ENCODE peak calls at places on chromosome 20, in four cellular contexts. One of them, this sample, is unnamed.

GRCh38 chr20:44762466-44763140 is 16.9 kb downstream of the KCNK15 start:
- DNase-seq in glomerular endothelial cell: no peak
- DNase-seq in IMR-90: no peak
- DNase-seq in neural progenitor cell: peak; percentile 27
- DNase-seq in this sample: no peak

GRCh38 chr20:41249781-41250281 is 67.7 kb downstream of the ZHX3 start:
- DNase-seq in IMR-90: peak; percentile 29
- DNase-seq in neural progenitor cell: peak; percentile 77
- DNase-seq in glomerular endothelial cell: peak; percentile 48
- DNase-seq in this sample: peak; percentile 84

GRCh38 chr20:41738584-41739193 is 120.5 kb upstream of the CHD6 start:
- DNase-seq in neural progenitor cell: peak; percentile 77
- DNase-seq in IMR-90: peak; percentile 31
- DNase-seq in glomerular endothelial cell: no peak
- DNase-seq in this sample: peak; percentile 74

GRCh38 chr20:43415661-43416430 is 41.9 kb upstream of the SRSF6 start:
- DNase-seq in IMR-90: no peak
- DNase-seq in glomerular endothelial cell: no peak
- DNase-seq in neural progenitor cell: no peak
- DNase-seq in this sample: peak; percentile 70

GRCh38 chr20:2042400-2042799 is 48.5 kb upstream of the PDYN start:
- DNase-seq in neural progenitor cell: no peak
- DNase-seq in glomerular endothelial cell: no peak
- DNase-seq in IMR-90: peak; percentile 40
- DNase-seq in this sample: no peak

GRCh38 chr20:54290636-54291035 is 82.7 kb downstream of the PFDN4 start:
- DNase-seq in glomerular endothelial cell: no peak
- DNase-seq in IMR-90: no peak
- DNase-seq in neural progenitor cell: no peak
- DNase-seq in this sample: no peak

GRCh38 chr20:21514553-21515251 is 838 bp upstream of the NKX2-2 start:
- DNase-seq in IMR-90: no peak
- DNase-seq in neural progenitor cell: peak; percentile 69
- DNase-seq in glomerular endothelial cell: no peak
- DNase-seq in this sample: peak; percentile 82

GRCh38 chr20:642398-643174 is 10.4 kb downstream of the SRXN1 start:
- DNase-seq in glomerular endothelial cell: no peak
- DNase-seq in neural progenitor cell: peak; percentile 67
- DNase-seq in IMR-90: no peak
- DNase-seq in this sample: no peak

GRCh38 chr20:63580796-63581461 is 6.9 kb upstream of the HELZ2 start:
- DNase-seq in glomerular endothelial cell: no peak
- DNase-seq in neural progenitor cell: peak; percentile 55
- DNase-seq in IMR-90: peak; percentile 54
- DNase-seq in this sample: peak; percentile 79

GRCh38 chr20:35627121-35627520 is 11.5 kb downstream of the SPAG4 start:
- DNase-seq in glomerular endothelial cell: no peak
- DNase-seq in IMR-90: no peak
- DNase-seq in neural progenitor cell: no peak
- DNase-seq in this sample: no peak

GRCh38 chr20:43198607-43199006 is 8.9 kb upstream of the PTPRT start:
- DNase-seq in glomerular endothelial cell: no peak
- DNase-seq in IMR-90: no peak
- DNase-seq in neural progenitor cell: no peak
- DNase-seq in this sample: peak; percentile 68

GRCh38 chr20:3323398-3323797 is 84.1 kb downstream of the DNAAF9 start:
- DNase-seq in neural progenitor cell: no peak
- DNase-seq in IMR-90: no peak
- DNase-seq in glomerular endothelial cell: no peak
- DNase-seq in this sample: peak; percentile 70

GRCh38 chr20:46057856-46058655 is 29.0 kb downstream of the SLC12A5 start:
- DNase-seq in neural progenitor cell: peak; percentile 80
- DNase-seq in glomerular endothelial cell: no peak
- DNase-seq in IMR-90: peak; percentile 47
- DNase-seq in this sample: peak; percentile 69

GRCh38 chr20:23870461-23870860 is 9.1 kb downstream of the CST5 start:
- DNase-seq in glomerular endothelial cell: no peak
- DNase-seq in neural progenitor cell: no peak
- DNase-seq in IMR-90: no peak
- DNase-seq in this sample: peak; percentile 63

GRCh38 chr20:40843251-40843650 is 154.2 kb upstream of the MAFB start:
- DNase-seq in neural progenitor cell: no peak
- DNase-seq in glomerular endothelial cell: no peak
- DNase-seq in IMR-90: no peak
- DNase-seq in this sample: no peak

GRCh38 chr20:61178431-61179080 is 73.5 kb upstream of the CDH4 start:
- DNase-seq in neural progenitor cell: no peak
- DNase-seq in IMR-90: no peak
- DNase-seq in glomerular endothelial cell: no peak
- DNase-seq in this sample: peak; percentile 71

GRCh38 chr20:53420061-53420460 is 173.6 kb downstream of the ZNF217 start:
- DNase-seq in neural progenitor cell: no peak
- DNase-seq in IMR-90: no peak
- DNase-seq in glomerular endothelial cell: no peak
- DNase-seq in this sample: no peak

GRCh38 chr20:22339091-22339881 is 245.1 kb downstream of the FOXA2 start:
- DNase-seq in IMR-90: peak; percentile 63
- DNase-seq in glomerular endothelial cell: peak; percentile 51
- DNase-seq in neural progenitor cell: peak; percentile 87
- DNase-seq in this sample: peak; percentile 36

GRCh38 chr20:57619053-57619831 is 984 bp downstream of the ZBP1 start:
- DNase-seq in neural progenitor cell: no peak
- DNase-seq in glomerular endothelial cell: no peak
- DNase-seq in IMR-90: no peak
- DNase-seq in this sample: no peak